ENCODE peak calls at places on chromosomes 3 and 15, in eight cellular contexts. D, V, Z, U, C, Q, R and H are unnamed samples. For H3K36me3, the result is how much of the 10 kb centered on the place peaks cover.

GRCh38 chr15:69762373-69763148 is 309.9 kb downstream of the RPLP1 start:
- DNase-seq in D (no peak), V (no peak), Z (no peak), U (no peak), C (no peak), Q (no peak), R (no peak), H (no peak)

GRCh38 chr3:161043343-161044035 is 61.7 kb downstream of the B3GALNT1 start:
- DNase-seq in D (no peak), V (no peak), Z (no peak), U (no peak), C (no peak), Q (no peak), R (no peak), H (no peak)

GRCh38 chr3:64355473-64355872 is 130.2 kb upstream of the PRICKLE2 start:
- DNase-seq in D (no peak), V (no peak), Z (no peak), U (peak), C (no peak), Q (peak), R (no peak), H (no peak)

GRCh38 chr3:196440696-196441095 is 8.5 kb upstream of the UBXN7 start:
- DNase-seq in D (no peak), V (no peak), Z (no peak), U (no peak), C (no peak), Q (no peak), R (no peak), H (no peak)

GRCh38 chr3:53084310-53085001 is 38.6 kb upstream of the SFMBT1 start:
- DNase-seq in D (no peak), V (peak), Z (peak), U (peak), C (peak), Q (peak), R (no peak), H (peak)

GRCh38 chr3:103218793-103219192 is 784.0 kb downstream of the ZPLD1 start:
- DNase-seq in D (no peak), V (no peak), Z (no peak), U (no peak), C (no peak), Q (peak), R (no peak), H (no peak)

GRCh38 chr3:30512596-30512995 is 93.8 kb upstream of the TGFBR2 start:
- DNase-seq in D (no peak), V (no peak), Z (no peak), U (no peak), C (no peak), Q (peak), R (no peak), H (no peak)

GRCh38 chr3:123385499-123385898 is 63.4 kb downstream of the ADCY5 start:
- DNase-seq in D (no peak), V (no peak), Z (peak), U (no peak), C (no peak), Q (no peak), R (no peak), H (no peak)

GRCh38 chr3:71310595-71311319 is 272.8 kb downstream of the FOXP1 start:
- DNase-seq in D (no peak), V (peak), Z (peak), U (no peak), C (no peak), Q (peak), R (no peak), H (no peak)

GRCh38 chr3:86991840-86992430 is 986 bp upstream of the VGLL3 start:
- DNase-seq in D (no peak), V (no peak), Z (no peak), U (no peak), C (no peak), Q (peak), R (no peak), H (no peak)

GRCh38 chr3:170233532-170233931 is 11.3 kb downstream of the PRKCI start:
- DNase-seq in D (no peak), V (peak), Z (no peak), U (no peak), C (no peak), Q (peak), R (no peak), H (peak)

GRCh38 chr3:48240000-48240710 is 749 bp upstream of the ZNF589 start:
- DNase-seq in D (no peak), V (no peak), Z (no peak), U (no peak), C (peak), Q (no peak), R (no peak), H (no peak)

GRCh38 chr3:48243886-48244285 is 3.0 kb downstream of the ZNF589 start:
- DNase-seq in D (no peak), V (no peak), Z (no peak), U (no peak), C (no peak), Q (no peak), R (no peak), H (no peak)

GRCh38 chr3:48244462-48244861 is 3.6 kb downstream of the ZNF589 start:
- DNase-seq in D (no peak), V (no peak), Z (no peak), U (no peak), C (no peak), Q (no peak), R (no peak), H (no peak)

GRCh38 chr3:48238506-48239085 is 2.3 kb upstream of the ZNF589 start:
- DNase-seq in D (no peak), V (no peak), Z (no peak), U (no peak), C (peak), Q (no peak), R (no peak), H (no peak)

DNA sequence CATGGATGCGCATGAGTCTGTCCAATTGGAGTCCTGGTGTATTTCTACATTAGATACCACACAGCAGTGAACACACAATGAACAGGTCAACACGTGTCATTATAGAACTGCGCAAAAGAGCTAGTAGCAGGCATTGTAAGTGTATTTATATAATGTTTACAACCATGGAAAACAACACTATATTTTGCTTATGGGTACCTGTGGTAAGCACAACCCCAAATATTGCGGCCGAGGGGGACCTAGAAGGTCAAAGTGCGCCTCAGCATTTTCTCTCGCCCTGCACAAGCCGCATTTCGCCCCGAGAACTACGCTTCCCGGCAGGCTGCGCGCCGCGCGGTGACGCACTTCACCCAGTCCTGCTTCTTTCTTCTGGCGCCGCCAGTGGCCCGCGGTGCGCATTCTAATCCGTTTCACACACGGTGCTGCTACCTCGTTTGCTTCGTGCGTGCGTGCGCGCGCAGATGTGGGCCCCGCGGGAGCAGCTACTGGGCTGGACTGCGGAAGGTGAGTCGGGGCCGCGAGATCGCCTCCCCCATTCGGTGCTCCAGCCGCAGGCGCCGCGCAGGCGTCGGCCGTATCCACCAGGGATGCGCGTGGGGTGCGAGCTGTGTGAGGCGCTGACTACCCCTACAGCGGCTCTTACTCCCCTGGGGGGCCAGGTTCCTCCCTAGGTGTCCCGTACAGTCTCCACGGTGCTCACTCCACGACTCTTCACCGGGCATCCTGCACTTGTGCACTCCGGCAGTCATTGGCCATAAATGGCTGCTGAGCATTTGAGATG is at the start of gene ZNF589:
- DNase-seq in D (peak), V (peak), Z (peak), U (peak), C (peak), Q (peak), R (peak), H (peak)
- TF ChIP-seq CTCF in D (no peak), V (peak), Z (no peak), U (no peak), C (no peak), Q (peak), R (peak), H (peak)

GRCh38 chr15:85639752-85640381 is 154.9 kb downstream of the KLHL25 start:
- DNase-seq in D (no peak), V (no peak), Z (no peak), U (no peak), C (no peak), Q (peak), R (no peak), H (no peak)
- H3K36me3 ChIP-seq in D (under half), V (under half), Z (half or more), U (under half), C (under half), Q (under half), R (under half), H (under half)

GRCh38 chr15:66085128-66085527 is 168.4 kb downstream of the MEGF11 start:
- DNase-seq in D (no peak), V (no peak), Z (no peak), U (no peak), C (no peak), Q (no peak), R (no peak), H (no peak)
- TF ChIP-seq CTCF in D (no peak), V (no peak), Z (no peak), U (no peak), C (no peak), Q (no peak), R (no peak), H (no peak)

GRCh38 chr15:101003706-101004105 is 84.5 kb downstream of the LRRK1 start:
- DNase-seq in D (no peak), V (no peak), Z (no peak), U (no peak), C (no peak), Q (no peak), R (no peak), H (no peak)

GRCh38 chr15:101004986-101005747 is 86.0 kb downstream of the LRRK1 start:
- DNase-seq in D (no peak), V (no peak), Z (no peak), U (no peak), C (no peak), Q (no peak), R (no peak), H (no peak)

GRCh38 chr15:101006931-101007687 is 88.0 kb downstream of the LRRK1 start:
- DNase-seq in D (no peak), V (peak), Z (peak), U (peak), C (peak), Q (peak), R (peak), H (peak)

GRCh38 chr15:101003076-101003475 is 83.9 kb downstream of the LRRK1 start:
- DNase-seq in D (no peak), V (no peak), Z (no peak), U (no peak), C (no peak), Q (no peak), R (no peak), H (no peak)

DNA sequence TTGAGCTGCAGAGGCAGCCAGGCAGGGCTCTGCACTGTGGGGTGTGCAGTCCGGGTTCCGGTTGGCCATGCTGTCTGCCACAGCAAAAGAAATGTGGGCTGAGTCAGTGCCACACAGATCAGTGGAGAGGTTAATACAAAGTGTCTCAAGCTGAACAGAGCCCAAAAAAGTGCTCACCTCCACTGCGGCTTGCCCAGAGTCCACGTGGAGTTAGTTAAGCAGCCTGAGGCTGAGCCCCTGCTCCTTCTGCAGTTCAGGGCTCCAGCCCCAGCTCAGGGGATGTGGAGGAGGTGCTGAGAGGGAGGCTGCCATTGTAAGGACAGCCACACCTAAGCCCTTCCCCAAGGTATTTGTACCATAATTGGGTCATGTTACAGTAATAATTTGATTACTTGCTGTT is 85.3 kb downstream of the LRRK1 start:
- DNase-seq in D (no peak), V (no peak), Z (no peak), U (no peak), C (no peak), Q (no peak), R (no peak), H (no peak)
- H3K36me3 ChIP-seq in D (under half), V (under half), Z (half or more), U (under half), C (under half), Q (under half), R (under half), H (under half)

GRCh38 chr3:126703512-126704493 is at the start of gene CHCHD6:
- DNase-seq in D (peak), V (peak), Z (peak), U (peak), C (peak), Q (peak), R (peak), H (peak)
- TF ChIP-seq CTCF in D (no peak), V (peak), Z (no peak), U (no peak), C (no peak), Q (no peak), R (peak), H (peak)

GRCh38 chr3:40476478-40477470 is at the start of gene ZNF619:
- DNase-seq in D (peak), V (peak), Z (peak), U (peak), C (peak), Q (peak), R (no peak), H (no peak)
- H3K36me3 ChIP-seq in D (under half), V (under half), Z (under half), U (under half), C (under half), Q (under half), R (under half), H (under half)

GRCh38 chr3:197750863-197751737 is 1.4 kb downstream of the FYTTD1 start:
- DNase-seq in D (no peak), V (peak), Z (peak), U (peak), C (peak), Q (peak), R (no peak), H (no peak)

GRCh38 chr3:197748597-197749314 is 927 bp upstream of the FYTTD1 start:
- DNase-seq in D (no peak), V (no peak), Z (no peak), U (no peak), C (no peak), Q (peak), R (no peak), H (no peak)

GRCh38 chr3:197749315-197749600 is 425 bp upstream of the FYTTD1 start:
- DNase-seq in D (no peak), V (no peak), Z (no peak), U (peak), C (no peak), Q (peak), R (no peak), H (no peak)

GRCh38 chr3:197750396-197750831 is 731 bp downstream of the FYTTD1 start:
- DNase-seq in D (no peak), V (peak), Z (peak), U (peak), C (peak), Q (peak), R (no peak), H (no peak)

DNA sequence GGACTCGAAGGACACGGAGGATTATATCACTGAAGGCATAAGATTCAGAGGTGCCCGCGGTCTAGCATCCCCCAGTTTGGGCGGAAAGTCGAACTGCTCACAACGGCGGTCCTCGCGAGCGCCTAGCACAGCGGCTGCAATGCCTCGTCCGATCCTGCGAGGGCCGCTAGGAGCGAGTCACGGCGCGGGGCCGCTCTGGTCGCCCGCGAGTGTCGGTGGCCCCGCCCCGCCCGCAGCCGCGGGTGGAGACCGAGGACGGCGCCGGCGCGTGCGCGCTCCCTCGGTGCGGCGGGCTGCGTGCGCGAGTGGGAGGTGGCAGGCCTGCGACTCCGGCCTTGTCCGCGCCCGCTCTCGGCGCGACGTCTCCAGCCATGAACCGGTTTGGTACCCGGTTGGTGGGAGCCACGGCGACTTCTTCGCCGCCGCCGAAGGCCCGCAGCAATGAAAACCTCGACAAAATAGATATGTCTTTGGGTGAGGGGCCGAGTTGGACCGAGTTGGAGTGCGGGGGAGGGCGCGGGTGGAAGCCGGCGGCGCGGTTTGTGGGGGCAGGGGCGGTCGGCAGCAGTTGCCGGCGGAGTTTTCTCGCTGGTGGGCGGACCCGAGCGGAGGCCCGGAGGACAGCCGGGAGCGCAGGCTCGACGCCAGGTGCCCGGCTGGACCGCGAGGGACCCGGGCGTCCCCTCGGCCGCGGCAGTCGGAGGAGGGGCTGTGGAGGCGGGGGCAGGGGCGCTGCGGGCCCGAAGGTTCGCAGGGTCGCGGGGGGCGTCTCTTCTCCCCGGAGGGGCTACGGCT is at the start of gene FYTTD1:
- DNase-seq in D (peak), V (peak), Z (peak), U (peak), C (peak), Q (peak), R (no peak), H (peak)
- TF ChIP-seq CTCF in D (peak), V (peak), Z (peak), U (peak), C (peak), Q (peak), R (peak), H (peak)

GRCh38 chr15:90957105-90957790 is 2.6 kb downstream of the RCCD1 start:
- DNase-seq in D (no peak), V (no peak), Z (peak), U (peak), C (no peak), Q (peak), R (no peak), H (no peak)
- H3K36me3 ChIP-seq in D (under half), V (under half), Z (half or more), U (under half), C (under half), Q (under half), R (under half), H (under half)

DNA sequence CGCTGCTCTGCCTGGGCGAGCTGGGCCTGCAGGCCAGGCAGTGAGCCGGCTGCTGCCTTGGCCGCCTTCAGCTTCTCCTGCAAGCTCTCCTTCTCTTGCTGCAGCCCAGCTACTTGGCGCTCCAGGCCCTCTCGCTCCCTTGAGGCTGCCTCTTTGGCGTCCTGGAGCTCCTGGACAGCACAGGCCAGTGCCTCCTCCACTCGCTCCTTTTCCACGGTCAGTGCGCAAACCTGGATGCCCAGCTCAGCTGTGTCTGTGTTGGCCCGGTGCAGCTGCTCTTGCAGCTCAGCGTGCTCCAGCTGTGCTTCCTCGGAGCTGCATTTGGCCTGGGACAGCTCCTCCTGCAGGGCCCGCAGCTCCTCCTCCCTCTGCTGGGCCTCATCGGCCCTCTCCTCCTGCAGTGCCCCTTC is 23.1 kb downstream of the CXCR6 start:
- DNase-seq in D (no peak), V (peak), Z (no peak), U (no peak), C (no peak), Q (no peak), R (no peak), H (no peak)
- TF ChIP-seq CTCF in D (no peak), V (no peak), Z (no peak), U (no peak), C (no peak), Q (no peak), R (no peak), H (no peak)

GRCh38 chr15:41523097-41523496 is 9.5 kb upstream of the LTK start:
- DNase-seq in D (no peak), V (no peak), Z (no peak), U (no peak), C (no peak), Q (peak), R (no peak), H (no peak)
- H3K36me3 ChIP-seq in D (under half), V (half or more), Z (half or more), U (under half), C (half or more), Q (under half), R (under half), H (under half)